ENCODE peak calls at places on chromosomes 1 and 21, in eight cellular contexts. One of them, this sample, is unnamed.
A peak's percentile ranks its signal among the peaks of the same experiment; 100 is the strongest.

GRCh38 chr1:152164542-152165136 is 5.6 kb upstream of the RPTN start:
- DNase-seq in testis: no peak
- DNase-seq in sigmoid colon: no peak
- DNase-seq in naive thymus-derived CD4-positive, alpha-beta T cell: no peak
- DNase-seq in SK-N-SH: no peak
- DNase-seq in A549: no peak
- DNase-seq in esophagus squamous epithelium: no peak
- DNase-seq in adrenal gland: no peak
- DNase-seq in this sample: no peak

GRCh38 chr1:225670806-225671733 is 18.1 kb upstream of the ENAH start:
- DNase-seq in A549: no peak
- DNase-seq in testis: no peak
- DNase-seq in sigmoid colon: no peak
- DNase-seq in esophagus squamous epithelium: no peak
- DNase-seq in naive thymus-derived CD4-positive, alpha-beta T cell: no peak
- DNase-seq in adrenal gland: no peak
- DNase-seq in SK-N-SH: no peak
- DNase-seq in this sample: no peak

GRCh38 chr1:196698993-196699392 is 47.1 kb downstream of the CFH start:
- DNase-seq in esophagus squamous epithelium: no peak
- DNase-seq in testis: no peak
- DNase-seq in SK-N-SH: no peak
- DNase-seq in sigmoid colon: no peak
- DNase-seq in adrenal gland: no peak
- DNase-seq in A549: no peak
- DNase-seq in naive thymus-derived CD4-positive, alpha-beta T cell: no peak
- DNase-seq in this sample: no peak

GRCh38 chr1:229047161-229047840 is 223.6 kb upstream of the RAB4A start:
- DNase-seq in adrenal gland: no peak
- DNase-seq in esophagus squamous epithelium: no peak
- DNase-seq in naive thymus-derived CD4-positive, alpha-beta T cell: no peak
- DNase-seq in sigmoid colon: no peak
- DNase-seq in testis: no peak
- DNase-seq in SK-N-SH: no peak
- DNase-seq in A549: no peak
- DNase-seq in this sample: no peak

GRCh38 chr1:4170548-4170947 is 270.5 kb upstream of the C1orf174 start:
- DNase-seq in sigmoid colon: peak; percentile 25
- DNase-seq in esophagus squamous epithelium: no peak
- DNase-seq in testis: peak; percentile 5
- DNase-seq in naive thymus-derived CD4-positive, alpha-beta T cell: no peak
- DNase-seq in SK-N-SH: no peak
- DNase-seq in A549: no peak
- DNase-seq in adrenal gland: no peak
- DNase-seq in this sample: no peak

GRCh38 chr1:74681001-74681400 is 7.4 kb upstream of the ERICH3 start:
- DNase-seq in testis: no peak
- DNase-seq in SK-N-SH: no peak
- DNase-seq in naive thymus-derived CD4-positive, alpha-beta T cell: no peak
- DNase-seq in adrenal gland: no peak
- DNase-seq in esophagus squamous epithelium: no peak
- DNase-seq in sigmoid colon: no peak
- DNase-seq in A549: no peak
- DNase-seq in this sample: no peak

GRCh38 chr1:45792744-45793143 is 10.7 kb upstream of the MAST2 start:
- DNase-seq in sigmoid colon: no peak
- DNase-seq in SK-N-SH: no peak
- DNase-seq in testis: no peak
- DNase-seq in esophagus squamous epithelium: no peak
- DNase-seq in naive thymus-derived CD4-positive, alpha-beta T cell: no peak
- DNase-seq in adrenal gland: no peak
- DNase-seq in A549: no peak
- DNase-seq in this sample: no peak

GRCh38 chr1:111030590-111030989 is 66.9 kb upstream of the LRIF1 start:
- DNase-seq in esophagus squamous epithelium: no peak
- DNase-seq in adrenal gland: peak; percentile 42
- DNase-seq in SK-N-SH: peak; percentile 24
- DNase-seq in naive thymus-derived CD4-positive, alpha-beta T cell: peak; percentile 68
- DNase-seq in testis: peak; percentile 62
- DNase-seq in A549: peak; percentile 2
- DNase-seq in sigmoid colon: no peak
- DNase-seq in this sample: peak; percentile 57

GRCh38 chr1:143735764-143736461 is 235.9 kb downstream of the FAM72C start:
- DNase-seq in esophagus squamous epithelium: no peak
- DNase-seq in sigmoid colon: no peak
- DNase-seq in A549: peak; percentile 47
- DNase-seq in testis: no peak
- DNase-seq in adrenal gland: no peak
- DNase-seq in naive thymus-derived CD4-positive, alpha-beta T cell: no peak
- DNase-seq in SK-N-SH: no peak
- DNase-seq in this sample: no peak

GRCh38 chr1:155179107-155180031 is 5.7 kb downstream of the TRIM46 start:
- DNase-seq in SK-N-SH: no peak
- DNase-seq in adrenal gland: no peak
- DNase-seq in A549: no peak
- DNase-seq in esophagus squamous epithelium: no peak
- DNase-seq in naive thymus-derived CD4-positive, alpha-beta T cell: no peak
- DNase-seq in testis: peak; percentile 9
- DNase-seq in sigmoid colon: peak; percentile 57
- DNase-seq in this sample: peak; percentile 8

GRCh38 chr1:158999301-159000069 is 10.2 kb upstream of the IFI16 start:
- DNase-seq in SK-N-SH: no peak
- DNase-seq in sigmoid colon: peak; percentile 94
- DNase-seq in testis: peak; percentile 96
- DNase-seq in adrenal gland: peak; percentile 90
- DNase-seq in naive thymus-derived CD4-positive, alpha-beta T cell: no peak
- DNase-seq in esophagus squamous epithelium: no peak
- DNase-seq in A549: no peak
- DNase-seq in this sample: no peak

GRCh38 chr21:36501589-36501892 is 21.6 kb upstream of the CLDN14 start:
- DNase-seq in SK-N-SH: no peak
- DNase-seq in testis: no peak
- DNase-seq in esophagus squamous epithelium: no peak
- DNase-seq in A549: no peak
- DNase-seq in adrenal gland: no peak
- DNase-seq in sigmoid colon: no peak
- DNase-seq in naive thymus-derived CD4-positive, alpha-beta T cell: no peak
- DNase-seq in this sample: no peak

GRCh38 chr1:226126824-226127591 is 59.5 kb downstream of the ACBD3 start:
- DNase-seq in SK-N-SH: no peak
- DNase-seq in A549: no peak
- DNase-seq in naive thymus-derived CD4-positive, alpha-beta T cell: no peak
- DNase-seq in sigmoid colon: peak; percentile 54
- DNase-seq in testis: no peak
- DNase-seq in esophagus squamous epithelium: no peak
- DNase-seq in adrenal gland: no peak
- DNase-seq in this sample: no peak

GRCh38 chr1:216935901-216936300 is 212.7 kb upstream of the ESRRG start:
- DNase-seq in adrenal gland: no peak
- DNase-seq in naive thymus-derived CD4-positive, alpha-beta T cell: no peak
- DNase-seq in testis: no peak
- DNase-seq in SK-N-SH: no peak
- DNase-seq in esophagus squamous epithelium: no peak
- DNase-seq in sigmoid colon: no peak
- DNase-seq in A549: no peak
- DNase-seq in this sample: no peak

GRCh38 chr1:161872506-161872905 is 106.4 kb downstream of the ATF6 start:
- DNase-seq in sigmoid colon: no peak
- DNase-seq in A549: no peak
- DNase-seq in esophagus squamous epithelium: no peak
- DNase-seq in adrenal gland: no peak
- DNase-seq in testis: no peak
- DNase-seq in naive thymus-derived CD4-positive, alpha-beta T cell: no peak
- DNase-seq in SK-N-SH: no peak
- DNase-seq in this sample: no peak

GRCh38 chr1:105137543-105138444 is 1388.1 kb downstream of the AMY1C start:
- DNase-seq in adrenal gland: no peak
- DNase-seq in naive thymus-derived CD4-positive, alpha-beta T cell: no peak
- DNase-seq in SK-N-SH: peak; percentile 51
- DNase-seq in esophagus squamous epithelium: no peak
- DNase-seq in A549: no peak
- DNase-seq in sigmoid colon: no peak
- DNase-seq in testis: peak; percentile 94
- DNase-seq in this sample: no peak

GRCh38 chr1:156308078-156308477 is 9.0 kb upstream of the VHLL start:
- DNase-seq in esophagus squamous epithelium: no peak
- DNase-seq in adrenal gland: no peak
- DNase-seq in sigmoid colon: no peak
- DNase-seq in testis: no peak
- DNase-seq in SK-N-SH: no peak
- DNase-seq in naive thymus-derived CD4-positive, alpha-beta T cell: no peak
- DNase-seq in A549: no peak
- DNase-seq in this sample: no peak

GRCh38 chr1:186617860-186618780 is 62.1 kb downstream of the PTGS2 start:
- DNase-seq in naive thymus-derived CD4-positive, alpha-beta T cell: peak; percentile 38
- DNase-seq in adrenal gland: peak; percentile 12
- DNase-seq in SK-N-SH: no peak
- DNase-seq in esophagus squamous epithelium: no peak
- DNase-seq in A549: peak; percentile 56
- DNase-seq in testis: peak; percentile 21
- DNase-seq in sigmoid colon: peak; percentile 70
- DNase-seq in this sample: no peak

GRCh38 chr21:41583274-41583790 is 75.4 kb upstream of the TMPRSS2 start:
- DNase-seq in esophagus squamous epithelium: no peak
- DNase-seq in A549: peak; percentile 10
- DNase-seq in SK-N-SH: no peak
- DNase-seq in adrenal gland: no peak
- DNase-seq in sigmoid colon: no peak
- DNase-seq in naive thymus-derived CD4-positive, alpha-beta T cell: no peak
- DNase-seq in testis: no peak
- DNase-seq in this sample: no peak

GRCh38 chr1:12745992-12746323 is at the start of gene CFAP107:
- DNase-seq in sigmoid colon: no peak
- DNase-seq in testis: no peak
- DNase-seq in adrenal gland: no peak
- DNase-seq in esophagus squamous epithelium: no peak
- DNase-seq in naive thymus-derived CD4-positive, alpha-beta T cell: no peak
- DNase-seq in A549: no peak
- DNase-seq in SK-N-SH: no peak
- DNase-seq in this sample: no peak

GRCh38 chr1:51517361-51518032 is 1.6 kb downstream of the EPS15 start:
- DNase-seq in naive thymus-derived CD4-positive, alpha-beta T cell: no peak
- DNase-seq in sigmoid colon: no peak
- DNase-seq in esophagus squamous epithelium: no peak
- DNase-seq in adrenal gland: no peak
- DNase-seq in A549: peak; percentile 9
- DNase-seq in testis: peak; percentile 40
- DNase-seq in SK-N-SH: no peak
- DNase-seq in this sample: no peak
- H3K4me1 ChIP-seq in naive thymus-derived CD4-positive, alpha-beta T cell: peaks cover 33% of the 10 kb centered on the region
- H3K4me1 ChIP-seq in sigmoid colon: peaks cover 3% of the 10 kb centered on the region
- H3K4me1 ChIP-seq in esophagus squamous epithelium: no peaks in the 10 kb centered on the region
- H3K4me1 ChIP-seq in adrenal gland: peaks cover 64% of the 10 kb centered on the region
- H3K4me1 ChIP-seq in A549: peaks cover 24% of the 10 kb centered on the region
- H3K4me1 ChIP-seq in testis: peaks cover 22% of the 10 kb centered on the region
- H3K4me1 ChIP-seq in SK-N-SH: peaks cover 19% of the 10 kb centered on the region
- H3K4me1 ChIP-seq in this sample: peaks cover 35% of the 10 kb centered on the region

GRCh38 chr1:19449454-19450228 is 35.7 kb downstream of the CAPZB start:
- DNase-seq in naive thymus-derived CD4-positive, alpha-beta T cell: no peak
- DNase-seq in adrenal gland: no peak
- DNase-seq in A549: no peak
- DNase-seq in SK-N-SH: no peak
- DNase-seq in testis: no peak
- DNase-seq in sigmoid colon: no peak
- DNase-seq in esophagus squamous epithelium: no peak
- DNase-seq in this sample: no peak
- H3K4me1 ChIP-seq in naive thymus-derived CD4-positive, alpha-beta T cell: peaks cover 84% of the 10 kb centered on the region
- H3K4me1 ChIP-seq in adrenal gland: peaks cover 89% of the 10 kb centered on the region
- H3K4me1 ChIP-seq in A549: peaks cover 80% of the 10 kb centered on the region
- H3K4me1 ChIP-seq in SK-N-SH: peaks cover 63% of the 10 kb centered on the region
- H3K4me1 ChIP-seq in testis: peaks cover 70% of the 10 kb centered on the region
- H3K4me1 ChIP-seq in sigmoid colon: no peaks in the 10 kb centered on the region
- H3K4me1 ChIP-seq in esophagus squamous epithelium: peaks cover 59% of the 10 kb centered on the region
- H3K4me1 ChIP-seq in this sample: no peaks in the 10 kb centered on the region

DNA sequence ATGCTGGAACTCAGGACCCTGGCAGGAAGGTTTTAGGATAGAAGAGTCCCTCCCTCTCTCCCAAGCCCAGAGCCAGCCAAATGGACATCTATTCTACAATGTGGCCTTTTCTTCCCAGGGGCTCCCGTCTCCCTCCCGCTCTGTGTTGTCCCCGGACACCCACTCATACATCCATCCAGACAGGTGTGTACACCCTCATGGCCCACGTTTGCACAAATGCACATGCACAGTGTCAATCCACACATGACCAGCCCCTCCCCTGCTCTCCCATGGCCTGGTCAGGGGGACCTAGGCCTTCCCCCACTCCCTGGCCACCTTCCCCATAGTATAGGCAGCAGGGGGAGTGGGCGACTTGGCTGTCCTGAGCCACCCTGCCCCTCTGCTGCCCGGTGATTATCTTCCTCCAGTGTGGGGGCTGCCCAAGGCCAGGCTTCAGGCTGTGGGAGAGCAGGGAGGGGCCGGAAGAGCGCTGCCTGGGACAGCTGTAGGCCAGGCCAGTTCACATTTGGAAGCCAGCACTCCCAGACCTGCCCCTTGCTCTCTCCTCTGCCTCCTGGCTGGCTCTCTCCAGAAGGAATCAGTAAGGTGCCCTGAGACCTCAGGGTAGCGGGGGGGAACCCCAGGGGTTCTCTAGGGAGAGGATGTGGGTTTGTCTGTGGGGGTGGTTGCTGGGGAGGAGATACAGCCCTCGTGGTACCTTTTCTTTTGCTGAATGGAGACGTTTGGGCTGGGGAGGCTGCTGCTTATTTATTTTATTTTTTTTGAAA is 4.1 kb upstream of the PTPN7 start:
- DNase-seq in esophagus squamous epithelium: no peak
- DNase-seq in adrenal gland: no peak
- DNase-seq in A549: no peak
- DNase-seq in sigmoid colon: no peak
- DNase-seq in testis: peak; percentile 71
- DNase-seq in naive thymus-derived CD4-positive, alpha-beta T cell: peak; percentile 81
- DNase-seq in SK-N-SH: no peak
- DNase-seq in this sample: no peak
- H3K4me1 ChIP-seq in esophagus squamous epithelium: no peaks in the 10 kb centered on the region
- H3K4me1 ChIP-seq in adrenal gland: peaks cover 4% of the 10 kb centered on the region
- H3K4me1 ChIP-seq in A549: peaks cover 8% of the 10 kb centered on the region
- H3K4me1 ChIP-seq in sigmoid colon: no peaks in the 10 kb centered on the region
- H3K4me1 ChIP-seq in testis: peaks cover 92% of the 10 kb centered on the region
- H3K4me1 ChIP-seq in naive thymus-derived CD4-positive, alpha-beta T cell: peaks cover 55% of the 10 kb centered on the region
- H3K4me1 ChIP-seq in SK-N-SH: no peaks in the 10 kb centered on the region
- H3K4me1 ChIP-seq in this sample: no peaks in the 10 kb centered on the region

DNA sequence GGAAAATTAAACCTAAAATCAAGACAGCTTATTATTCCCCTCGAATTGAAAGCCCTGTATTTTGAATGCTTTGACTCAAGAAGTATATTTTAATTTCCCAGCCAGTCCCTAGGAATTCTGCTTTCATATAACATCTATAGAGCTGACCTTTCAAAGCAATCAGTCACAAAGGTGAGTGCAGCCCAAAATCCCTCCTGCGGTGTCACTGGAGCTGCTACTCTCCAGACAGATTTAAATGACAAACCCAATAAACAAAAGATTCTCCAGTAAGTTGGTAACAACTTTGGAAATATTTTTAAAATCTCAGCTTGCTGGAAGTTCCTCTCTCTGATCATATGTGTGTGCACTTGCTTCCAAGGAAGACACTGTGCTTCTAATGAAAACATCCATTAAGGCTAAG is 14.7 kb downstream of the PLPP3 start:
- DNase-seq in naive thymus-derived CD4-positive, alpha-beta T cell: no peak
- DNase-seq in SK-N-SH: no peak
- DNase-seq in esophagus squamous epithelium: no peak
- DNase-seq in A549: no peak
- DNase-seq in testis: no peak
- DNase-seq in adrenal gland: no peak
- DNase-seq in sigmoid colon: no peak
- DNase-seq in this sample: no peak
- H3K4me1 ChIP-seq in naive thymus-derived CD4-positive, alpha-beta T cell: no peaks in the 10 kb centered on the region
- H3K4me1 ChIP-seq in SK-N-SH: no peaks in the 10 kb centered on the region
- H3K4me1 ChIP-seq in esophagus squamous epithelium: no peaks in the 10 kb centered on the region
- H3K4me1 ChIP-seq in A549: peaks cover 55% of the 10 kb centered on the region
- H3K4me1 ChIP-seq in testis: peaks cover 4% of the 10 kb centered on the region
- H3K4me1 ChIP-seq in adrenal gland: peaks cover 41% of the 10 kb centered on the region
- H3K4me1 ChIP-seq in sigmoid colon: no peaks in the 10 kb centered on the region
- H3K4me1 ChIP-seq in this sample: peaks cover 42% of the 10 kb centered on the region